ENCODE peak calls at places on chromosomes 11 and 22, in four cellular contexts. C, D, J and S are unnamed samples.
A peak's percentile ranks its signal among the peaks of the same experiment; 100 is the strongest.

GRCh38 chr22:24543679-24544243 is 11.2 kb downstream of the GUCD1 start:
- DNase-seq in C (no peak), D (no peak), J (no peak), S (no peak)

GRCh38 chr22:21646608-21647590 is 4.8 kb downstream of the SDF2L1 start:
- DNase-seq in D (peak; percentile 80), C (peak; percentile 82), J (peak; percentile 62), S (peak; percentile 94)

GRCh38 chr11:10528121-10528520 is 12.9 kb downstream of the RNF141 start:
- DNase-seq in J (no peak), D (no peak), C (no peak), S (no peak)

GRCh38 chr11:80519591-80520258 is 1078.9 kb upstream of the TENM4 start:
- DNase-seq in D (no peak), J (peak; percentile 73), C (no peak), S (no peak)

GRCh38 chr11:7384691-7385090 is 100.6 kb upstream of the OLFML1 start:
- DNase-seq in J (no peak), D (no peak), C (no peak), S (peak; percentile 11)

GRCh38 chr11:130418756-130419155 is 9.7 kb downstream of the ADAMTS8 start:
- DNase-seq in J (no peak), D (no peak), C (no peak), S (no peak)

GRCh38 chr11:117179048-117179999 is 781 bp downstream of the SIDT2 start:
- DNase-seq in J (peak; percentile 17), D (peak; percentile 52), C (peak; percentile 55), S (peak; percentile 51)

GRCh38 chr11:120123946-120124345 is 14.0 kb downstream of the TRIM29 start:
- DNase-seq in C (no peak), D (no peak), J (peak; percentile 83), S (no peak)

GRCh38 chr11:48170840-48171233 is 45.8 kb upstream of the OR4B1 start:
- DNase-seq in D (no peak), C (peak; percentile 4), J (no peak), S (no peak)

GRCh38 chr11:101912823-101913284 is 2.0 kb upstream of the CEP126 start:
- DNase-seq in J (no peak), D (no peak), C (no peak), S (no peak)

GRCh38 chr11:12524865-12525264 is 147.5 kb downstream of the PARVA start:
- DNase-seq in D (no peak), C (no peak), J (no peak), S (no peak)

GRCh38 chr11:88338223-88338661 is 706 bp upstream of the CTSC start:
- DNase-seq in D (peak; percentile 51), C (peak; percentile 67), J (peak; percentile 87), S (peak; percentile 95)

GRCh38 chr11:34566736-34567135 is 53.1 kb upstream of the ELF5 start:
- DNase-seq in J (no peak), C (no peak), D (no peak), S (no peak)

GRCh38 chr11:130217133-130217631 is 57.6 kb downstream of the ST14 start:
- DNase-seq in C (no peak), J (no peak), D (no peak), S (no peak)

GRCh38 chr22:47043835-47044721 is 281.6 kb downstream of the TBC1D22A start:
- DNase-seq in J (no peak), C (no peak), D (no peak), S (no peak)

GRCh38 chr11:9003573-9004309 is at the start of gene NRIP3:
- DNase-seq in J (peak; percentile 52), D (peak; percentile 77), C (peak; percentile 82), S (no peak)

GRCh38 chr11:106011481-106011880 is 10.6 kb downstream of the MSANTD4 start:
- DNase-seq in J (no peak), C (no peak), D (no peak), S (no peak)

GRCh38 chr22:35056486-35056885 is 9.5 kb upstream of the ISX start:
- DNase-seq in C (no peak), J (no peak), D (no peak), S (no peak)
- H3K4me1 ChIP-seq in C (no peaks in the 10 kb centered on the region), J (no peaks in the 10 kb centered on the region), D (no peaks in the 10 kb centered on the region), S (peaks cover 16% of the 10 kb centered on the region)

DNA sequence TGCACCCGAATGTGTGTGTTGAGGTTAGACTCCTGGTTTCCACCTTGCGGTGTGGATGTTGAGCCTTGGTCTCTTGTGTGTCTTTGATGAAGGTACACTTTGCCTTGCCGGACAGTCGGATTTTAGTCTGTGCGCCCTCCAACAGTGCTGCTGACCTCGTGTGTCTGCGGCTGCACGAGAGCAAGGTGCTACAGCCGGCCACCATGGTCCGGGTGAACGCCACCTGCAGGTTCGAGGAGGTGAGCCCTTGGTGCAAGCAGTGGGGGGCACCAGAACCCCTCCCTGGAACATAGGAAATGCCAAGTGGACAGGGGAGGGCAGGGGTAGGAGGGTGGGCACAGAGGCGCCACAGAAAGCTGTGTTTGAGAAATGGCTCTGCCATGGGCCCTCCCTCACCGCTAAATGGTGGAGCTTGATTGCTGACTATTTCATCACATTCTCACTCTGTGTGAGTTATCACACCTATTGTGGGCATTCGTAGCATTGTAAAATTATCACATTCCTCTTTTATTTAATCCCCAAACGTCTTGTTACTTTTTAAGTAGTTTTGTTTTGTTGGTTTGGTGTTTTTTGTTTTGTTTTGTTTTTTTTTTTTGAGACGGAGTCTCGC is 26.4 kb upstream of the PANX2 start:
- DNase-seq in D (no peak), J (no peak), C (no peak), S (no peak)
- H3K27ac ChIP-seq in D (no peak overlapping the region), J (no peak overlapping the region), C (no peak overlapping the region), S (no peak overlapping the region)

DNA sequence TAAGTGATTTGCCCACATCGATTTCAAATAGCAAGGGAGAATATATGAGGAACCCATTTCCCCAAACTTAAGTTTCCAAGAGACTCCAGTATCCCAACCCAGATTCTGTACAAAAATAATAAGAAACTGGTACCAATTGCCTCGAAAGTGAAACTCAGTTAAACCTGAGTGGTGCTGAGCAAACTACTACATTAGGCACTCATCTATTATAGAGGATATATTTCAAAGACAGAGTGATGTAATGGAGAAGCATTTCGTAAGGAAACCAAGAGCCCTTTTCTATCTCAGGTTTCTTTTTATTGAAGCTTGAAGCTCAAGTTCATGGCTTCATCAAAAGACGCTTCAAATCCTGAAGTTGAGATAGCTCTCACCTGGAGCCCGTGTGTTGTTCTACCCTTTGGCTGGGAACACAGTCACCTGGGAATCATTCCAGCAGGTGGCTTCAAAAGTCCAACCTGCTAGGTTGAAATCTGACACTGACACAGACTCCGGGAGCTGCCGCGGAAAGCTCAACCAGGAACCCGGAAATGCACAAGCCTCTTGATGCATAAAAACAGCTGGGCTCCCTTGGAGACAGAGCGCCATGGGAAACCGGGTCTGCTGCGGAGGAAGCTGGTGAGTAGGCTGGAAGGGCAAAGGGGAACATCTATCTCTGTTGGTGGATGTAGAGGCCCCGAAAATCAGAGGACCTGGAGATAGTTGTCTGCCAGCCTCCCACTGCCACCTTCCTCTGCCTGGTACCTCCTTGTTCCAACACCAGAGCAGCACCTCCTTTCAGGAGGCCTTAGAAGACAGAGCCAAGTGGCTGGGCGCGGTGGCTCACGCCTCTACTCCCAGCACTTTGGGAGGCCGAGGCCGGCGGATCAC is at the start of gene C11orf52:
- DNase-seq in J (peak; percentile 77), C (no peak), D (no peak), S (no peak)
- H3K4me1 ChIP-seq in J (peaks cover 15% of the 10 kb centered on the region), C (no peaks in the 10 kb centered on the region), D (no peaks in the 10 kb centered on the region), S (peaks cover 4% of the 10 kb centered on the region)

GRCh38 chr11:64226507-64227051 is 505 bp downstream of the NUDT22 start:
- DNase-seq in J (peak; percentile 31), C (peak; percentile 46), D (peak; percentile 61), S (peak; percentile 93)

GRCh38 chr11:64229959-64230208 is 464 bp upstream of the DNAJC4 start:
- DNase-seq in J (no peak), C (no peak), D (no peak), S (no peak)

GRCh38 chr11:64229090-64229958 is 1.0 kb upstream of the DNAJC4 start:
- DNase-seq in J (no peak), C (no peak), D (no peak), S (no peak)

GRCh38 chr11:64225608-64226506 is at the start of the genes NUDT22 and TRPT1:
- DNase-seq in C (peak; percentile 82), J (peak; percentile 75), D (peak; percentile 96), S (peak; percentile 97)

DNA sequence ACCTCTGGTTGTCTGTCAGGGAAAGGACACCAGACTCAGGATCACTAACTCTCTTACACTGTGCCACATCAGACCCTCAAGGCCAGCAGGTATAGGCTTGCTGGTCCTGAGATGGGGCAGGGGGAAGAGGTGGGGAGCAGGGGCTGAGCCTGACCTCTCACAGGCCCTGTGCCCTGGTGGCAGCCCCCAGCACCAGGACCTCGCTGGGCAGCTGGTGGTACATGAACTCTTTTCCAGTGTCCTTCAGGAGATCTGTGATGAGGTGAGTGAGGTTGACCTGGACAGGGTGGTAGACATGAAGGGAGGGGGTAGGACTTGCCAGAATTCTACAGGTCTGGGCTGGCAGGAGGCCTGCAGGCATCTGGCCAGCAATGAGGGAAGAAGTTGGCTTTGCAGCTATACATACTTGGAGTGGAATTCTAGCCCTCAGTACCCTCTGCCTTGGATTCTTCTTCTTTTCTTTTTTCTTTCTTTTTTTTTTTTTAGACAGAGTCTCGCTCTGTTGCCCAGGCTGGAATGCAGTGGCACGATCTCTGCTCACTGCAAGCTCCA is 1.4 kb downstream of the NUDT22 start:
- DNase-seq in C (no peak), D (no peak), J (peak; percentile 45), S (no peak)
- H3K27ac ChIP-seq in C (peak overlapping the region; percentile 77), D (peak overlapping the region; percentile 88), J (no peak overlapping the region), S (peak overlapping the region; percentile 87)

GRCh38 chr11:111737180-111737876 is 28.9 kb downstream of the PPP2R1B start:
- DNase-seq in D (no peak), C (no peak), J (no peak), S (no peak)

GRCh38 chr11:111736191-111736590 is 30.0 kb downstream of the PPP2R1B start:
- DNase-seq in J (no peak), C (no peak), D (no peak), S (no peak)

GRCh38 chr11:111737877-111738205 is 28.3 kb downstream of the PPP2R1B start:
- DNase-seq in J (no peak), C (no peak), D (no peak), S (no peak)

GRCh38 chr11:111735262-111736116 is 30.7 kb downstream of the PPP2R1B start:
- DNase-seq in D (no peak), C (peak; percentile 8), J (peak; percentile 95), S (peak; percentile 81)

DNA sequence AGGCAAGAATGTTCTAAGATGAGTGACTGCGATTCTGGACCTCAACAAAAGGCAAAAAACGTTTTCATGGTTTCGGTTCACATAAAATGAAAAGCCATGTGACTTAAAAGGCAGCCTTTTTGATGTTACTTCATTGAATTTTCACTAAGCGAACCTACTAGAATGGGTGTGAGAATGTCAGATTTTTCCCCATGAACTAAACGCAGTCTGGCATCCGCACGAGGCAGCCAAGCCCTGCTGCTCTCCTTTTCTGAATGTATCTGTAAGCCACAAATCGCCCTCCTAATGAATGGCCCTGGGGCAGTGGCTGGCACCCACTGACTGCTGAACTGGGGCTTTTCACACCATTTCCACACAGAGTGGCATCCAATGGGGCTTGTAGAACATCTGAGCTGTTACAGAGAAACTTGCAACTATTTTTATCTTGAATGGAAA is 29.6 kb downstream of the PPP2R1B start:
- DNase-seq in C (no peak), D (no peak), J (no peak), S (no peak)
- H3K4me1 ChIP-seq in C (no peaks in the 10 kb centered on the region), D (no peaks in the 10 kb centered on the region), J (peaks cover 21% of the 10 kb centered on the region), S (no peaks in the 10 kb centered on the region)

GRCh38 chr22:27666272-27666997 is 135.1 kb downstream of the MN1 start:
- DNase-seq in D (no peak), C (no peak), J (no peak), S (no peak)
- H3K27ac ChIP-seq in D (no peak overlapping the region), C (no peak overlapping the region), J (no peak overlapping the region), S (no peak overlapping the region)